ENCODE peak calls at places on chromosomes 3 and 15, in ten cellular contexts. J is ovary, A is left lung, N is MG63, G is AG04449, Z is body of pancreas, B is astrocyte, T is esophagus squamous epithelium, M is brain microvascular endothelial cell, W is psoas muscle. R is an unnamed sample.

GRCh38 chr15:92062505-92062904 is 209.0 kb downstream of the SLCO3A1 start:
- DNase-seq in J (no peak), A (no peak), N (no peak), G (no peak), Z (no peak), B (no peak), T (no peak), M (no peak), W (no peak), R (no peak)

GRCh38 chr3:25911525-25912295 is 121.8 kb downstream of the OXSM start:
- DNase-seq in J (no peak), A (no peak), N (no peak), G (no peak), Z (no peak), B (no peak), T (no peak), M (no peak), W (no peak), R (no peak)

GRCh38 chr15:67097893-67098740 is 32.7 kb downstream of the SMAD3 start:
- DNase-seq in J (peak; percentile 52), A (no peak), N (peak; percentile 89), G (peak; percentile 74), Z (no peak), B (peak; percentile 96), T (no peak), M (peak; percentile 60), W (peak; percentile 51), R (no peak)

GRCh38 chr15:58043192-58043903 is 22.2 kb downstream of the ALDH1A2 start:
- DNase-seq in J (peak; percentile 25), A (no peak), N (no peak), G (no peak), Z (peak; percentile 55), B (no peak), T (no peak), M (peak; percentile 51), W (peak; percentile 21), R (no peak)

GRCh38 chr15:24954783-24955548 is at the start of the genes SNRPN and SNURF:
- DNase-seq in J (peak; percentile 72), A (peak; percentile 92), N (peak; percentile 9), G (peak; percentile 17), Z (peak; percentile 69), B (peak; percentile 68), T (peak; percentile 20), M (peak; percentile 75), W (peak; percentile 86), R (peak; percentile 81)

GRCh38 chr3:136728918-136729317 is 23.3 kb downstream of the STAG1 start:
- DNase-seq in J (no peak), A (no peak), N (peak; percentile 93), G (peak; percentile 57), Z (no peak), B (peak; percentile 85), T (no peak), M (peak; percentile 78), W (no peak), R (no peak)

GRCh38 chr15:67685008-67685599 is 140.2 kb upstream of the SKOR1 start:
- DNase-seq in J (no peak), A (no peak), N (no peak), G (no peak), Z (no peak), B (peak; percentile 31), T (no peak), M (no peak), W (no peak), R (peak; percentile 3)

GRCh38 chr3:160180581-160181216 is 44.5 kb upstream of the C3orf80 start:
- DNase-seq in J (no peak), A (no peak), N (peak; percentile 86), G (peak; percentile 53), Z (no peak), B (peak; percentile 85), T (no peak), M (no peak), W (no peak), R (no peak)

GRCh38 chr3:160885791-160886286 is 129.8 kb downstream of the PPM1L start:
- DNase-seq in J (no peak), A (peak; percentile 65), N (peak; percentile 68), G (no peak), Z (peak; percentile 19), B (peak; percentile 58), T (peak; percentile 1), M (peak; percentile 82), W (peak; percentile 89), R (peak; percentile 21)

GRCh38 chr15:87844031-87844430 is 412.5 kb downstream of the NTRK3 start:
- DNase-seq in J (no peak), A (no peak), N (no peak), G (no peak), Z (no peak), B (no peak), T (no peak), M (no peak), W (no peak), R (no peak)

GRCh38 chr15:40104296-40104864 is 4.3 kb downstream of the BMF start:
- DNase-seq in J (no peak), A (no peak), N (no peak), G (no peak), Z (no peak), B (no peak), T (no peak), M (no peak), W (no peak), R (no peak)

GRCh38 chr15:40104865-40105516 is 3.7 kb downstream of the BMF start:
- DNase-seq in J (peak; percentile 94), A (peak; percentile 97), N (peak; percentile 91), G (no peak), Z (peak; percentile 92), B (peak; percentile 52), T (no peak), M (peak; percentile 73), W (peak; percentile 92), R (peak; percentile 81)

GRCh38 chr15:40103864-40104271 is 4.8 kb downstream of the BMF start:
- DNase-seq in J (no peak), A (no peak), N (no peak), G (no peak), Z (no peak), B (no peak), T (no peak), M (no peak), W (no peak), R (no peak)

GRCh38 chr15:40106203-40107161 is 2.2 kb downstream of the BMF start:
- DNase-seq in J (peak; percentile 82), A (peak; percentile 83), N (no peak), G (no peak), Z (peak; percentile 88), B (no peak), T (no peak), M (no peak), W (peak; percentile 70), R (peak; percentile 91)

GRCh38 chr15:40105517-40106202 is 3.0 kb downstream of the BMF start:
- DNase-seq in J (no peak), A (no peak), N (no peak), G (no peak), Z (no peak), B (no peak), T (no peak), M (no peak), W (no peak), R (no peak)
- H3K4me3 ChIP-seq in J (no peak overlapping the region), A (peak overlapping the region; percentile 17), N (no peak overlapping the region), G (no peak overlapping the region), Z (no peak overlapping the region), B (no peak overlapping the region), T (no peak overlapping the region), M (no peak overlapping the region), W (no peak overlapping the region), R (no peak overlapping the region)

GRCh38 chr3:194731496-194732073 is 45.9 kb downstream of the FAM43A start:
- DNase-seq in J (no peak), A (no peak), N (no peak), G (no peak), Z (no peak), B (no peak), T (no peak), M (no peak), W (no peak), R (no peak)

GRCh38 chr3:194736277-194736895 is 50.7 kb downstream of the FAM43A start:
- DNase-seq in J (no peak), A (no peak), N (no peak), G (no peak), Z (no peak), B (no peak), T (no peak), M (no peak), W (no peak), R (no peak)

GRCh38 chr3:194730369-194730768 is 44.7 kb downstream of the FAM43A start:
- DNase-seq in J (no peak), A (no peak), N (no peak), G (no peak), Z (peak; percentile 53), B (no peak), T (no peak), M (no peak), W (no peak), R (no peak)

GRCh38 chr3:194728986-194729385 is 43.3 kb downstream of the FAM43A start:
- DNase-seq in J (no peak), A (no peak), N (no peak), G (no peak), Z (no peak), B (no peak), T (no peak), M (no peak), W (no peak), R (no peak)

GRCh38 chr3:194732617-194733016 is 46.9 kb downstream of the FAM43A start:
- DNase-seq in J (no peak), A (no peak), N (no peak), G (no peak), Z (no peak), B (no peak), T (no peak), M (no peak), W (no peak), R (no peak)
- H3K4me3 ChIP-seq in J (no peak overlapping the region), A (no peak overlapping the region), N (no peak overlapping the region), G (no peak overlapping the region), Z (no peak overlapping the region), B (no peak overlapping the region), T (no peak overlapping the region), M (no peak overlapping the region), W (no peak overlapping the region), R (no peak overlapping the region)

GRCh38 chr3:146335386-146335785 is 84.5 kb upstream of the PLSCR4 start:
- DNase-seq in J (no peak), A (no peak), N (no peak), G (no peak), Z (no peak), B (no peak), T (no peak), M (no peak), W (no peak), R (no peak)
- H3K4me3 ChIP-seq in J (no peak overlapping the region), A (no peak overlapping the region), N (no peak overlapping the region), G (no peak overlapping the region), Z (no peak overlapping the region), B (no peak overlapping the region), T (no peak overlapping the region), M (no peak overlapping the region), W (no peak overlapping the region), R (no peak overlapping the region)

DNA sequence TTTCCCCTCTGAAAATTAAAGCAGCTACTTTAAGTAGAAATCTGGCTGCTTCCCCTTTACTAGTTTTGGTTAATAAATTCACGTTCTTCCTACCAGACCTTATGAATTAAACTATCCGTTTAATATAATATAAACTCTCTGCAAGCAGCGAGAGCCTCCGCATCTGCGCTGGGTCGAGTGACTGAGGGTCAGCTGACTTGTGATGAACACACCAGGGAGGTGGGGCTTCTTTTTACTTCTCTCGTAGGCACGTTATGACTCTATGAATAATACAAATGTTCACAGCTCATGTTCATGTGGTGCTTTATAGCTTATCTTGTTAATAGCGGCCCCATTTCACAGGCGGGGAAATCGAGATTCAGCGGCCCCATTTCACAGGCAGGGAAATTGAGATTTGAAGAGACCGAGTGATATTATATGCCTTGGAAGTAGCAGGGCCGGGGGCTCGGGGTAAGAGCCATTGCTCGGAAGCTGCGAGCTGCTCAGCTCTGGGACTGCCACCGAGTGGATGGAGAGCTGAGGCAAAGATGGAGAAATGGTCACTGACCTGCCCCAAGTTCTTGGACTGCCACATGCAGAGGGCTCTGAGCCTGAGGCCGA is 8.3 kb downstream of the MUC4 start:
- DNase-seq in J (peak; percentile 68), A (no peak), N (no peak), G (no peak), Z (no peak), B (no peak), T (no peak), M (no peak), W (no peak), R (no peak)
- H3K4me3 ChIP-seq in J (peak overlapping the region; percentile 8), A (no peak overlapping the region), N (no peak overlapping the region), G (no peak overlapping the region), Z (no peak overlapping the region), B (no peak overlapping the region), T (no peak overlapping the region), M (no peak overlapping the region), W (peak overlapping the region; percentile 45), R (no peak overlapping the region)

R was measured in Caco-2.